ENCODE peak calls at places on chromosomes 3 and 15, in seven cellular contexts. U is fibroblast of lung, Z is HFF-Myc, P is PC-3, F is IMR-90, Y is PC-9, W is foreskin fibroblast. K is an unnamed sample.
A peak's percentile ranks its signal among the peaks of the same experiment; 100 is the strongest.

GRCh38 chr3:64344721-64345207 is 119.5 kb upstream of the PRICKLE2 start:
- DNase-seq in U (peak; percentile 90), Z (no peak), P (peak; percentile 59), F (peak; percentile 85), Y (peak; percentile 47), W (peak; percentile 75), K (peak; percentile 89)

GRCh38 chr3:184466413-184466960 is 86.6 kb downstream of the CHRD start:
- DNase-seq in U (peak; percentile 75), Z (no peak), P (no peak), F (peak; percentile 48), Y (peak; percentile 31), W (peak; percentile 73), K (no peak)

GRCh38 chr15:76140069-76140454 is 80.3 kb downstream of the TMEM266 start:
- DNase-seq in U (no peak), Z (no peak), P (no peak), F (no peak), Y (no peak), W (no peak), K (no peak)

GRCh38 chr3:65811917-65812316 is 226.8 kb downstream of the MAGI1 start:
- DNase-seq in U (peak; percentile 48), Z (no peak), P (no peak), F (peak; percentile 13), Y (no peak), W (no peak), K (no peak)

GRCh38 chr3:30073622-30074021 is 532.8 kb upstream of the TGFBR2 start:
- DNase-seq in U (peak; percentile 18), Z (peak; percentile 2), P (peak; percentile 40), F (peak; percentile 3), Y (peak; percentile 27), W (peak; percentile 45), K (peak; percentile 71)

GRCh38 chr3:40719660-40720287 is 195.0 kb downstream of the ZNF621 start:
- DNase-seq in U (peak; percentile 3), Z (no peak), P (peak; percentile 67), F (no peak), Y (peak; percentile 17), W (peak; percentile 1), K (peak; percentile 52)

GRCh38 chr3:52385157-52385556 is 59.7 kb downstream of the SEMA3G start:
- DNase-seq in U (peak; percentile 20), Z (no peak), P (peak; percentile 63), F (peak; percentile 41), Y (peak; percentile 64), W (peak; percentile 59), K (peak; percentile 57)

GRCh38 chr3:42525736-42526345 is 23.4 kb downstream of the VIPR1 start:
- DNase-seq in U (no peak), Z (no peak), P (no peak), F (no peak), Y (no peak), W (no peak), K (no peak)

GRCh38 chr3:14516738-14517345 is 23.3 kb downstream of the GRIP2 start:
- DNase-seq in U (no peak), Z (no peak), P (no peak), F (no peak), Y (no peak), W (no peak), K (no peak)

GRCh38 chr15:73988075-73988969 is 3.8 kb downstream of the STOML1 start:
- DNase-seq in U (peak; percentile 66), Z (no peak), P (peak; percentile 42), F (peak; percentile 71), Y (peak; percentile 67), W (peak; percentile 40), K (peak; percentile 88)

GRCh38 chr3:62228467-62228866 is 144.9 kb downstream of the FEZF2 start:
- DNase-seq in U (no peak), Z (no peak), P (no peak), F (no peak), Y (no peak), W (no peak), K (no peak)

GRCh38 chr3:113668015-113668414 is 28.4 kb downstream of the USF3 start:
- DNase-seq in U (peak; percentile 50), Z (peak; percentile 65), P (no peak), F (peak; percentile 74), Y (no peak), W (peak; percentile 66), K (peak; percentile 9)

GRCh38 chr15:78726870-78727551 is 84.3 kb downstream of the ADAMTS7 start:
- DNase-seq in U (no peak), Z (no peak), P (peak; percentile 48), F (no peak), Y (peak; percentile 30), W (no peak), K (peak; percentile 26)

GRCh38 chr15:35298509-35298908 is 213.4 kb upstream of the NANOGP8 start:
- DNase-seq in U (no peak), Z (no peak), P (no peak), F (no peak), Y (no peak), W (no peak), K (no peak)

GRCh38 chr3:67202053-67202452 is 203.9 kb downstream of the KBTBD8 start:
- DNase-seq in U (no peak), Z (no peak), P (peak; percentile 7), F (no peak), Y (no peak), W (no peak), K (no peak)

GRCh38 chr3:45841380-45841700 is 579 bp downstream of the LZTFL1 start:
- DNase-seq in U (peak; percentile 37), Z (no peak), P (peak; percentile 40), F (peak; percentile 17), Y (no peak), W (peak; percentile 41), K (peak; percentile 29)

GRCh38 chr3:46881819-46882376 is 4.4 kb downstream of the PTH1R start:
- DNase-seq in U (peak; percentile 5), Z (no peak), P (no peak), F (no peak), Y (no peak), W (peak; percentile 28), K (no peak)

GRCh38 chr3:61601831-61602230 is 40.5 kb downstream of the PTPRG start:
- DNase-seq in U (no peak), Z (no peak), P (no peak), F (peak; percentile 21), Y (no peak), W (no peak), K (no peak)

GRCh38 chr3:19757773-19758172 is 176.2 kb downstream of the EFHB start:
- DNase-seq in U (no peak), Z (no peak), P (peak; percentile 4), F (no peak), Y (no peak), W (no peak), K (peak; percentile 1)

GRCh38 chr3:9147896-9148267 is 101.6 kb downstream of the SRGAP3 start:
- DNase-seq in U (no peak), Z (no peak), P (no peak), F (no peak), Y (no peak), W (no peak), K (no peak)

GRCh38 chr3:183148056-183148455 is 14.5 kb downstream of the LAMP3 start:
- DNase-seq in U (peak; percentile 82), Z (no peak), P (peak; percentile 23), F (peak; percentile 66), Y (no peak), W (peak; percentile 73), K (no peak)

GRCh38 chr3:177615015-177615414 is 417.7 kb upstream of the TBL1XR1 start:
- DNase-seq in U (peak; percentile 99), Z (no peak), P (peak; percentile 97), F (peak; percentile 97), Y (peak; percentile 84), W (peak; percentile 88), K (peak; percentile 85)

DNA sequence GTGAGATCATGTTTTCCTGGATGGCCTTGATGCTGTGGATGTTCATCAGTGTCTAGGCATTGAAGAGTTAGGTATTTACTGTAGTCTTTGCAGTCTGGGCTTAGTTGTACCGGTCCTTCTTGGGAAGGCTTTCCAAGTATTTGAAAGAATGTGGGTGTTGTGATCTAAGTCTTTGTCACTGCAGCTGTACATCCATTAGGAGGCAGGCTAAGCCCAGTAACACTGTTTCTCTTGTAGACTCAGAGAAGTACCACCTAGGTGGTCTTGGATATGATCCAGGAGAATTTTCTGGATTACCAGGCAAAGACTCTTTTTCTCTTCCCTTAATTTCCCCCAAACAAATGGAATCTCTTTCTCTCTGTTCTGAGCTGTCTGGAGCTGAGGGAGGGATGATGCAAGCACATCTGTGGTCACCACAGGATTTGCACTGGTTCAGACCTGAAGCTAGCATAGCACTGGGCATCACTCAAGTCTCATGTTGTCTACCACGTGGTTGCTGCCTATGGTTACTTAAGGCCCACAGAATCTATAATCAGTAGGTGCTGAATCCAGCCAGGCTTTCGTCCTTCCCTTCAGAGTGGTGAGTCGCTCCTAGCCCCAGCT is 227.6 kb downstream of the NECTIN3 start:
- DNase-seq in U (peak; percentile 59), Z (peak; percentile 10), P (no peak), F (peak; percentile 52), Y (no peak), W (peak; percentile 66), K (peak; percentile 56)
- TF ChIP-seq CTCF in U (no peak), Z (no peak), P (peak; percentile 42), F (peak; percentile 28), Y (no peak), W (peak; percentile 4), K (no peak)

GRCh38 chr15:80777836-80778620 is 1.1 kb upstream of the CEMIP start:
- DNase-seq in U (no peak), Z (no peak), P (peak; percentile 59), F (no peak), Y (peak; percentile 33), W (no peak), K (peak; percentile 72)
- H3K4me3 ChIP-seq in U (no peak overlapping the region), Z (no peak overlapping the region), P (no peak overlapping the region), F (no peak overlapping the region), Y (peak overlapping the region; percentile 75), W (no peak overlapping the region), K (no peak overlapping the region)

GRCh38 chr15:100573526-100573925 is 28.5 kb downstream of the LINS1 start:
- DNase-seq in U (no peak), Z (no peak), P (no peak), F (no peak), Y (no peak), W (no peak), K (no peak)

GRCh38 chr15:100570735-100571363 is 31.1 kb downstream of the LINS1 start:
- DNase-seq in U (no peak), Z (no peak), P (no peak), F (no peak), Y (no peak), W (no peak), K (no peak)

GRCh38 chr15:100570282-100570681 is 31.7 kb downstream of the LINS1 start:
- DNase-seq in U (no peak), Z (no peak), P (no peak), F (peak; percentile 5), Y (no peak), W (peak; percentile 11), K (no peak)

GRCh38 chr15:100571592-100572167 is 30.3 kb downstream of the LINS1 start:
- DNase-seq in U (no peak), Z (no peak), P (no peak), F (no peak), Y (no peak), W (no peak), K (no peak)

GRCh38 chr15:100572362-100572983 is 29.5 kb downstream of the LINS1 start:
- DNase-seq in U (no peak), Z (no peak), P (peak; percentile 58), F (peak; percentile 23), Y (no peak), W (peak; percentile 12), K (peak; percentile 40)
- TF ChIP-seq CTCF in U (peak; percentile 20), Z (no peak), P (peak; percentile 66), F (peak; percentile 39), Y (peak; percentile 75), W (no peak), K (peak; percentile 1)

DNA sequence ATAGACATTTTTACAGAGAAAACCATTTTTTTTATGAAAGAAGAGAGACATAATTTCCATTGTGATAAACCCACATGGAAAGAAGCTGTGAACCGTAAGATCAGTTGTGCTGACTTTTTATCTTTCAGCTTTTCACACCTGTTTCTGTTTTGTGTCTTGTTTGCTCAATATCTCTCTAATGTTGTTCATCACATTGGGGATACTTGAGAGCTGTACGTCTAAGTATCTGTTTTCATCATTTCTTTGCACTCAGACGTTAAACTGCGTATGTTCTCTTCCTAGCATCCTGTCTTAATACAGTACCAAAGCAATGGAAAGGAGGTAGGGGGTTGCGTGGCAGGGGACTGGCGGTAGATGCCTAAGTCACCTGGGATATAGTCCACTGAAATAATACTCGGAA is 449.0 kb downstream of the NAALADL2 start:
- DNase-seq in U (no peak), Z (no peak), P (no peak), F (no peak), Y (no peak), W (no peak), K (no peak)
- H3K4me3 ChIP-seq in U (no peak overlapping the region), Z (no peak overlapping the region), P (peak overlapping the region; percentile 22), F (no peak overlapping the region), Y (no peak overlapping the region), W (peak overlapping the region; percentile 31), K (no peak overlapping the region)

K was measured in bronchial epithelial cell.